ENCODE peak calls at places on chromosome 15, in eight cellular contexts. Y is BJ, K is brain microvascular endothelial cell, Z is uterus, T is spleen, L is nephron progenitor cell, R is activated B cell treated with CpG ODN at 0.5 μM for 24 hours, V is fibroblast of the aortic adventitia. G is an unnamed sample.

GRCh38 chr15:89395996-89396395 is 61.4 kb upstream of the POLG start:
- DNase-seq in L (no peak), V (no peak), Z (no peak), Y (no peak), K (no peak), T (peak; percentile 40), R (no peak), G (no peak)

GRCh38 chr15:74205593-74205969 is 3.0 kb upstream of the STRA6 start:
- DNase-seq in Y (no peak), T (no peak), K (no peak), Z (no peak), L (no peak), R (no peak), V (no peak), G (no peak)

GRCh38 chr15:76431936-76432335 is 95.4 kb downstream of the ISL2 start:
- DNase-seq in R (no peak), V (no peak), L (peak; percentile 17), K (peak; percentile 25), Y (no peak), T (no peak), Z (no peak), G (no peak)

GRCh38 chr15:72042054-72042453 is 75.9 kb downstream of the MYO9A start:
- DNase-seq in Z (no peak), L (no peak), V (no peak), R (no peak), Y (no peak), K (no peak), T (no peak), G (no peak)

GRCh38 chr15:36090276-36090946 is 489.0 kb upstream of the CDIN1 start:
- DNase-seq in V (no peak), Y (no peak), T (no peak), R (no peak), Z (no peak), K (no peak), L (no peak), G (no peak)

GRCh38 chr15:56732881-56733130 is 503 bp downstream of the ZNF280D start:
- DNase-seq in R (no peak), K (peak; percentile 29), Y (no peak), Z (no peak), V (no peak), T (no peak), L (no peak), G (no peak)

GRCh38 chr15:34609658-34610057 is 26.2 kb upstream of the GOLGA8B start:
- DNase-seq in T (no peak), V (no peak), Z (no peak), Y (no peak), L (no peak), R (no peak), K (no peak), G (no peak)

GRCh38 chr15:49286649-49287394 is 116.8 kb downstream of the GALK2 start:
- DNase-seq in Y (no peak), T (no peak), R (no peak), K (no peak), Z (no peak), L (no peak), V (peak; percentile 80), G (no peak)

GRCh38 chr15:77036537-77037474 is 34.1 kb downstream of the TSPAN3 start:
- DNase-seq in K (no peak), L (no peak), T (peak; percentile 72), Z (peak; percentile 16), Y (no peak), R (peak; percentile 12), V (no peak), G (no peak)

GRCh38 chr15:45664451-45664850 is 29.6 kb downstream of the SQOR start:
- DNase-seq in V (peak; percentile 37), T (no peak), R (no peak), Z (no peak), L (no peak), K (peak; percentile 81), Y (no peak), G (no peak)

GRCh38 chr15:62607643-62608042 is 434.9 kb upstream of the TPM1 start:
- DNase-seq in L (no peak), K (peak; percentile 43), R (no peak), Y (no peak), Z (no peak), T (no peak), V (peak; percentile 29), G (no peak)

GRCh38 chr15:58189148-58189811 is 51.1 kb downstream of the AQP9 start:
- DNase-seq in T (no peak), L (no peak), Z (no peak), Y (no peak), K (no peak), R (no peak), V (no peak), G (no peak)

GRCh38 chr15:64354683-64355558 is 1.1 kb downstream of the CSNK1G1 start:
- DNase-seq in Z (no peak), T (no peak), K (no peak), Y (no peak), V (no peak), L (no peak), R (no peak), G (no peak)

GRCh38 chr15:58951388-58952060 is 18.0 kb upstream of the SLTM start:
- DNase-seq in K (peak; percentile 31), L (no peak), T (no peak), Z (no peak), V (peak; percentile 88), R (no peak), Y (peak; percentile 32), G (peak; percentile 37)

GRCh38 chr15:60237411-60237810 is 160.4 kb downstream of the ANXA2 start:
- DNase-seq in K (no peak), Z (no peak), Y (no peak), V (no peak), T (no peak), L (no peak), R (no peak), G (no peak)

GRCh38 chr15:35929740-35930444 is 383.9 kb upstream of the DPH6 start:
- DNase-seq in Z (no peak), V (no peak), R (no peak), Y (no peak), K (no peak), T (no peak), L (no peak), G (no peak)

GRCh38 chr15:90336705-90337141 is 15.4 kb upstream of the ZNF774 start:
- DNase-seq in T (peak; percentile 77), R (no peak), K (peak; percentile 44), Y (peak; percentile 63), Z (no peak), L (no peak), V (peak; percentile 41), G (no peak)

GRCh38 chr15:41199470-41199869 is 31.1 kb downstream of the EXD1 start:
- DNase-seq in K (no peak), V (no peak), T (no peak), Y (no peak), Z (no peak), R (no peak), L (no peak), G (no peak)

GRCh38 chr15:41205315-41205714 is 25.2 kb downstream of the EXD1 start:
- DNase-seq in T (no peak), L (no peak), V (peak; percentile 15), Y (no peak), Z (no peak), K (no peak), R (no peak), G (no peak)

GRCh38 chr15:41207687-41208448 is 22.7 kb downstream of the EXD1 start:
- DNase-seq in T (no peak), K (peak; percentile 15), V (peak; percentile 41), L (no peak), Y (no peak), R (no peak), Z (no peak), G (no peak)

GRCh38 chr15:41203395-41203794 is 27.2 kb downstream of the EXD1 start:
- DNase-seq in K (no peak), T (no peak), L (no peak), V (no peak), Z (no peak), Y (no peak), R (no peak), G (no peak)
- TF ChIP-seq CTCF in K (no peak), T (no peak), L (no peak), V (no peak), Z (no peak), Y (no peak), R (no peak), G (no peak)

DNA sequence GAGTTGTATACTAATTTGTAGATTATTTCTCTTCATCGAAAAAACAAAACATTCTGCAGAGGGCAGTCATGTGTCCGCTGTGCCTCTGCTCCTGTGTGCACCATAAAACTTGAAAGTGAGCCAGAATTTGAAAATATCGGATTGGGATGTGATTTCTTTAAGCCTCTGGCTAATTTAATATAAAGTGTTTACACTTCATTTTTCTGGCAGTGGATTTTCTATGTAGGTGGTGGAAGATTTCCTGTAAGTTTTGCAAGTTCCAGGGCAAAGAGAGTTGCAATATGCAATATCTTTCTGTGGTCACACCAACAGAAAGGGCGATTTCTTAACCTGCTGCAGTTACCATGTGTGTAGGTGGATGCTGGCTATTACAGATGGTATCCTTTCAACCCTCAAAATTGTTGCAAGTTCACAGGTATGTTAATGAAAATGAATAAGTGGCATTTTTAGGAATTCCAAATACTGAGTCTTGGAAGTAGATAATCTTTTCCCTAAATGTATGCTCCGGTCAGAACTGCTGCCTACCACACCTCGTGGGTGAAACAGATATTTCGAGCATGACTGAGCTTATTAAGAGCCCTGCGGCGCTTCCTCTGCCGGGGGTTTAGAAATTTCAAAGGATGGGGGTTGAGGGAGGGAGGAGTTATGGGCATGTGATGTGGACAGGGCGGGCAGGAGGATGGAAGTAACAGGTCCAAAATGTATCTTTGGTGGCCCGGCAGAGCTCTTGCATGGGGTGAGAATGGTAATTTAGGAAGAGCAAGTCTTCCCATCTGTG is 134.0 kb downstream of the PGPEP1L start:
- DNase-seq in L (no peak), Y (peak; percentile 76), V (peak; percentile 78), Z (no peak), T (peak; percentile 79), K (peak; percentile 78), R (no peak), G (no peak)
- TF ChIP-seq CTCF in L (no peak), Y (no peak), V (no peak), Z (no peak), T (no peak), K (no peak), R (no peak), G (no peak)

GRCh38 chr15:70053703-70054229 is 44.0 kb downstream of the TLE3 start:
- DNase-seq in L (no peak), V (no peak), T (peak; percentile 62), Y (no peak), Z (no peak), R (no peak), K (no peak), G (no peak)
- TF ChIP-seq CTCF in L (no peak), V (no peak), T (no peak), Y (no peak), Z (no peak), R (no peak), K (no peak), G (no peak)

GRCh38 chr15:85010472-85011209 is 29.0 kb downstream of the PDE8A start:
- DNase-seq in Y (no peak), T (no peak), V (peak; percentile 37), K (no peak), L (no peak), Z (peak; percentile 24), R (no peak), G (peak; percentile 15)
- TF ChIP-seq CTCF in Y (no peak), T (peak; percentile 39), V (no peak), K (no peak), L (peak; percentile 35), Z (peak; percentile 9), R (no peak), G (peak; percentile 37)

GRCh38 chr15:87631093-87631492 is 625.4 kb downstream of the NTRK3 start:
- DNase-seq in L (no peak), Y (no peak), R (no peak), K (no peak), V (no peak), T (no peak), Z (no peak), G (no peak)
- TF ChIP-seq CTCF in L (no peak), Y (no peak), R (no peak), K (no peak), V (no peak), T (no peak), Z (no peak), G (no peak)

GRCh38 chr15:66523926-66524325 is 18.8 kb downstream of the ZWILCH start:
- DNase-seq in V (no peak), L (no peak), Z (no peak), K (no peak), R (no peak), T (no peak), Y (no peak), G (no peak)
- TF ChIP-seq CTCF in V (no peak), L (no peak), Z (no peak), K (no peak), R (no peak), T (no peak), Y (no peak), G (no peak)